ENCODE peak calls at places on chromosomes 6 and 20, in six cellular contexts. One of them, this sample, is unnamed.

GRCh38 chr20:57664924-57665588 is 44.8 kb downstream of the PMEPA1 start:
- DNase-seq in thyroid gland: no peak
- DNase-seq in heart right ventricle: no peak
- DNase-seq in ovary: peak; percentile 4
- DNase-seq in psoas muscle: peak; percentile 34
- DNase-seq in body of pancreas: no peak
- DNase-seq in this sample: no peak

GRCh38 chr20:60403105-60403741 is 445.0 kb downstream of the CDH26 start:
- DNase-seq in body of pancreas: no peak
- DNase-seq in heart right ventricle: no peak
- DNase-seq in psoas muscle: no peak
- DNase-seq in thyroid gland: peak; percentile 79
- DNase-seq in ovary: no peak
- DNase-seq in this sample: no peak

GRCh38 chr6:1607557-1608221 is 2.0 kb upstream of the FOXC1 start:
- DNase-seq in thyroid gland: no peak
- DNase-seq in body of pancreas: no peak
- DNase-seq in heart right ventricle: no peak
- DNase-seq in psoas muscle: peak; percentile 46
- DNase-seq in ovary: no peak
- DNase-seq in this sample: no peak

GRCh38 chr20:62537649-62538292 is 62.0 kb upstream of the GATA5 start:
- DNase-seq in body of pancreas: no peak
- DNase-seq in thyroid gland: no peak
- DNase-seq in heart right ventricle: no peak
- DNase-seq in ovary: no peak
- DNase-seq in psoas muscle: no peak
- DNase-seq in this sample: no peak

GRCh38 chr6:114747995-114748625 is 405.3 kb upstream of the HS3ST5 start:
- DNase-seq in body of pancreas: peak; percentile 70
- DNase-seq in ovary: no peak
- DNase-seq in psoas muscle: no peak
- DNase-seq in heart right ventricle: no peak
- DNase-seq in thyroid gland: peak; percentile 50
- DNase-seq in this sample: peak; percentile 78

GRCh38 chr6:93554018-93554417 is 134.7 kb upstream of the EPHA7 start:
- DNase-seq in psoas muscle: no peak
- DNase-seq in heart right ventricle: no peak
- DNase-seq in thyroid gland: no peak
- DNase-seq in body of pancreas: no peak
- DNase-seq in ovary: no peak
- DNase-seq in this sample: no peak

GRCh38 chr20:8209061-8209460 is 77.0 kb downstream of the PLCB1 start:
- DNase-seq in thyroid gland: no peak
- DNase-seq in heart right ventricle: no peak
- DNase-seq in psoas muscle: no peak
- DNase-seq in ovary: no peak
- DNase-seq in body of pancreas: no peak
- DNase-seq in this sample: no peak

GRCh38 chr6:3885262-3886036 is 36.3 kb downstream of the FAM50B start:
- DNase-seq in psoas muscle: peak; percentile 67
- DNase-seq in ovary: no peak
- DNase-seq in heart right ventricle: no peak
- DNase-seq in thyroid gland: peak; percentile 27
- DNase-seq in body of pancreas: peak; percentile 71
- DNase-seq in this sample: no peak

GRCh38 chr6:135006386-135006914 is 48.2 kb downstream of the HBS1L start:
- DNase-seq in thyroid gland: no peak
- DNase-seq in ovary: no peak
- DNase-seq in body of pancreas: no peak
- DNase-seq in psoas muscle: no peak
- DNase-seq in heart right ventricle: no peak
- DNase-seq in this sample: no peak

GRCh38 chr20:58428364-58428763 is 39.3 kb downstream of the VAPB start:
- DNase-seq in body of pancreas: no peak
- DNase-seq in heart right ventricle: no peak
- DNase-seq in thyroid gland: no peak
- DNase-seq in psoas muscle: no peak
- DNase-seq in ovary: no peak
- DNase-seq in this sample: no peak

GRCh38 chr20:23078994-23079364 is 7.1 kb downstream of the CD93 start:
- DNase-seq in thyroid gland: no peak
- DNase-seq in psoas muscle: no peak
- DNase-seq in body of pancreas: peak; percentile 42
- DNase-seq in ovary: no peak
- DNase-seq in heart right ventricle: no peak
- DNase-seq in this sample: no peak

GRCh38 chr6:131937219-131937618 is 14.0 kb downstream of the CCN2 start:
- DNase-seq in heart right ventricle: no peak
- DNase-seq in ovary: no peak
- DNase-seq in psoas muscle: peak; percentile 57
- DNase-seq in body of pancreas: no peak
- DNase-seq in thyroid gland: no peak
- DNase-seq in this sample: no peak

GRCh38 chr20:32493356-32493755 is 91.8 kb downstream of the NOL4L start:
- DNase-seq in heart right ventricle: no peak
- DNase-seq in body of pancreas: no peak
- DNase-seq in psoas muscle: peak; percentile 34
- DNase-seq in ovary: no peak
- DNase-seq in thyroid gland: no peak
- DNase-seq in this sample: no peak

GRCh38 chr6:163419413-163420314 is 5.1 kb downstream of the QKI start:
- DNase-seq in body of pancreas: no peak
- DNase-seq in thyroid gland: no peak
- DNase-seq in ovary: no peak
- DNase-seq in psoas muscle: no peak
- DNase-seq in heart right ventricle: no peak
- DNase-seq in this sample: no peak

GRCh38 chr20:61779176-61779965 is 286.3 kb downstream of the TAF4 start:
- DNase-seq in ovary: no peak
- DNase-seq in psoas muscle: no peak
- DNase-seq in heart right ventricle: no peak
- DNase-seq in body of pancreas: no peak
- DNase-seq in thyroid gland: no peak
- DNase-seq in this sample: no peak

GRCh38 chr20:32527447-32528055 is 57.6 kb downstream of the NOL4L start:
- DNase-seq in thyroid gland: peak; percentile 41
- DNase-seq in psoas muscle: no peak
- DNase-seq in heart right ventricle: no peak
- DNase-seq in body of pancreas: peak; percentile 39
- DNase-seq in ovary: peak; percentile 41
- DNase-seq in this sample: no peak

GRCh38 chr6:44219053-44219814 is 2.5 kb downstream of the MYMX start:
- DNase-seq in ovary: peak; percentile 87
- DNase-seq in heart right ventricle: peak; percentile 89
- DNase-seq in body of pancreas: peak; percentile 91
- DNase-seq in psoas muscle: peak; percentile 90
- DNase-seq in thyroid gland: peak; percentile 92
- DNase-seq in this sample: peak; percentile 82

GRCh38 chr6:94052754-94053153 is 633.4 kb upstream of the EPHA7 start:
- DNase-seq in body of pancreas: no peak
- DNase-seq in psoas muscle: no peak
- DNase-seq in heart right ventricle: no peak
- DNase-seq in thyroid gland: no peak
- DNase-seq in ovary: no peak
- DNase-seq in this sample: no peak

GRCh38 chr6:158219229-158219628 is 51.1 kb downstream of the GTF2H5 start:
- DNase-seq in heart right ventricle: no peak
- DNase-seq in psoas muscle: no peak
- DNase-seq in body of pancreas: no peak
- DNase-seq in thyroid gland: no peak
- DNase-seq in ovary: no peak
- DNase-seq in this sample: no peak

GRCh38 chr6:82862543-82862942 is 203.1 kb downstream of the UBE3D start:
- DNase-seq in thyroid gland: no peak
- DNase-seq in body of pancreas: no peak
- DNase-seq in heart right ventricle: no peak
- DNase-seq in psoas muscle: no peak
- DNase-seq in ovary: no peak
- DNase-seq in this sample: no peak

DNA sequence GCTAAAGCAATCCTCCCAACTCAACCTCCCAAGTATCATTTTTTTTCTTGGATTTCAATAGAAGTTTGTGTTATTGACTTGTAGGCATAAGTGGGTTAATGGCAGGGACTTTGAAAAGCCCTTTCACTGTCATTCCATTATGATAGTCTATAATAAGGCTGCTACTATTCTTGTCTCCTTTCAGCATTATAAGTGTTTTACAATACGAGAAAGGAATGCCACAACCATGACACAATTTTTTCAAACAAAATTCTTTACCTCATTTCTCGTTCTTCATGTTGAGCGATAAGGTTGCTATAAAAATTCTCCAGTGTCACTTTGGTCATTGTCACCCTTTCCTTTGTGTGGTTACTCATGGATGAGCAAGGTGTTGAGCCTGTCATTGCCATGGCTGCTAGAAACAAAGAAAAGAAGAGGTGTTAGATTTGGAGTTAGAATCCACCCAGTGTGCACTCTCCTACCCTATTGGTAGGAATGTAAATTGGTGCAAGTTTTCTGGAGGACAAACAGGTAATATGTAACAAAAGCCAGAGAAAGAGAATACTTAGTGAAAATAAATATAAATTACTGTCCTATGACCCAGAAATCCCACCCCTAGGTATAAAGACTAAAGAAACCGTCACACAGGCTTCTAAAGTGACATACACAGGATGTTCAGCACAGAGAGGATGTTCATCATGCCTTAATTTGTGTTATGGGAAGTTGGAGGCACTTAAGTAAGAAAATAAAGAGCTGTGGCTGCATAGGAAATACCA is 7.3 kb downstream of the STK38 start:
- DNase-seq in body of pancreas: no peak
- DNase-seq in heart right ventricle: no peak
- DNase-seq in ovary: no peak
- DNase-seq in psoas muscle: no peak
- DNase-seq in thyroid gland: no peak
- DNase-seq in this sample: no peak
- TF ChIP-seq CTCF in body of pancreas: no peak
- TF ChIP-seq CTCF in heart right ventricle: peak; percentile 39
- TF ChIP-seq CTCF in ovary: no peak
- TF ChIP-seq CTCF in psoas muscle: no peak
- TF ChIP-seq CTCF in thyroid gland: no peak
- TF ChIP-seq CTCF in this sample: no peak

GRCh38 chr6:110880651-110881050 is 6.1 kb downstream of the AMD1 start:
- DNase-seq in heart right ventricle: no peak
- DNase-seq in psoas muscle: no peak
- DNase-seq in ovary: no peak
- DNase-seq in thyroid gland: no peak
- DNase-seq in body of pancreas: no peak
- DNase-seq in this sample: no peak

GRCh38 chr6:110878751-110879539 is 4.4 kb downstream of the AMD1 start:
- DNase-seq in heart right ventricle: no peak
- DNase-seq in ovary: no peak
- DNase-seq in thyroid gland: no peak
- DNase-seq in psoas muscle: no peak
- DNase-seq in body of pancreas: no peak
- DNase-seq in this sample: peak; percentile 71

GRCh38 chr6:110884321-110884720 is 9.7 kb downstream of the AMD1 start:
- DNase-seq in body of pancreas: no peak
- DNase-seq in thyroid gland: peak; percentile 64
- DNase-seq in heart right ventricle: no peak
- DNase-seq in ovary: no peak
- DNase-seq in psoas muscle: no peak
- DNase-seq in this sample: no peak

GRCh38 chr6:110882824-110883554 is 8.4 kb downstream of the AMD1 start:
- DNase-seq in body of pancreas: no peak
- DNase-seq in thyroid gland: no peak
- DNase-seq in heart right ventricle: no peak
- DNase-seq in ovary: no peak
- DNase-seq in psoas muscle: no peak
- DNase-seq in this sample: no peak

DNA sequence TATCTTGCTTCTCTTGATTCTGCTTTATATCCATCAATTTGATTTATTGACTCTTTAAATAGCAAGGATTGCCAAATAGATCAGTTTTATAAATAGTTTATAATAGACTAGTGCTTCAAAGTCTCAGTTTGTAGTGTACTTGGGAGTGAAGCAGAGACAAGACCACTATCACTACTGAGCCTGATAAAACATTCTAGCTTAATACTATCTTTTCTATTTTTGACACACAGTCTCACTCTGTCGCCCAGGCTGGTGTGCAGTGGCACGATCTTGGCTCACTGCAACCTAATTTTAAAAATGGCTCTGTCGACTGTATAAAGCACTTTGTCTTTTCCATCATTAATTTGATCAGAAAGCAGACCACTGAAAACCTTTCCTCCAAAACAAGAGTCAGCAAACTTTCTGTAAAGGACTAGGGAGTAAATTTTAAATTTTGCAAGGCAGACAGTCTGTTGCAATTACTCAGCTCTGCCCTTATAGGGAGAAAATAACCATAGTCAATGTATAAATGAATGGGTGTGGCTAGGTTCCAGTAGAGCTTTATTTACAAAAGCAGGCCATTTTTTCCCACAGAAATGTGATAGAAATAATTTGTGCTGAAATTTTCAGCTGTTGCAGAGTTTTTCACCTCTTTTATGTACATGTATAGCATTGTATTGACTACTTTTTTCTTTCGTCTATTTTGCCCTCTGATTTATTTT is 7.5 kb downstream of the AMD1 start:
- DNase-seq in body of pancreas: no peak
- DNase-seq in psoas muscle: no peak
- DNase-seq in thyroid gland: no peak
- DNase-seq in ovary: no peak
- DNase-seq in heart right ventricle: no peak
- DNase-seq in this sample: no peak
- H3K4me1 ChIP-seq in body of pancreas: peaks cover 78% of the 10 kb centered on the region
- H3K4me1 ChIP-seq in psoas muscle: peaks cover 79% of the 10 kb centered on the region
- H3K4me1 ChIP-seq in thyroid gland: peaks cover 51% of the 10 kb centered on the region
- H3K4me1 ChIP-seq in ovary: peaks cover 20% of the 10 kb centered on the region
- H3K4me1 ChIP-seq in heart right ventricle: peaks cover 44% of the 10 kb centered on the region
- H3K4me1 ChIP-seq in this sample: peaks cover 66% of the 10 kb centered on the region

GRCh38 chr20:47016068-47016664 is 121.5 kb downstream of the EYA2 start:
- DNase-seq in ovary: no peak
- DNase-seq in heart right ventricle: no peak
- DNase-seq in psoas muscle: no peak
- DNase-seq in body of pancreas: no peak
- DNase-seq in thyroid gland: no peak
- DNase-seq in this sample: no peak

GRCh38 chr20:47021850-47022249 is 127.2 kb downstream of the EYA2 start:
- DNase-seq in heart right ventricle: no peak
- DNase-seq in psoas muscle: no peak
- DNase-seq in ovary: no peak
- DNase-seq in body of pancreas: no peak
- DNase-seq in thyroid gland: no peak
- DNase-seq in this sample: no peak

GRCh38 chr20:47018381-47018780 is 123.7 kb downstream of the EYA2 start:
- DNase-seq in psoas muscle: no peak
- DNase-seq in thyroid gland: no peak
- DNase-seq in ovary: no peak
- DNase-seq in body of pancreas: no peak
- DNase-seq in heart right ventricle: no peak
- DNase-seq in this sample: no peak

GRCh38 chr20:47019106-47019824 is 124.6 kb downstream of the EYA2 start:
- DNase-seq in heart right ventricle: no peak
- DNase-seq in thyroid gland: peak; percentile 84
- DNase-seq in ovary: no peak
- DNase-seq in body of pancreas: no peak
- DNase-seq in psoas muscle: no peak
- DNase-seq in this sample: no peak

GRCh38 chr20:47020231-47020630 is 125.6 kb downstream of the EYA2 start:
- DNase-seq in ovary: no peak
- DNase-seq in heart right ventricle: no peak
- DNase-seq in thyroid gland: no peak
- DNase-seq in psoas muscle: no peak
- DNase-seq in body of pancreas: no peak
- DNase-seq in this sample: no peak
- TF ChIP-seq CTCF in ovary: no peak
- TF ChIP-seq CTCF in heart right ventricle: no peak
- TF ChIP-seq CTCF in thyroid gland: no peak
- TF ChIP-seq CTCF in psoas muscle: no peak
- TF ChIP-seq CTCF in body of pancreas: no peak
- TF ChIP-seq CTCF in this sample: no peak

GRCh38 chr20:46365483-46366215 is 40.8 kb downstream of the ELMO2 start:
- DNase-seq in thyroid gland: no peak
- DNase-seq in heart right ventricle: no peak
- DNase-seq in body of pancreas: no peak
- DNase-seq in ovary: no peak
- DNase-seq in psoas muscle: no peak
- DNase-seq in this sample: no peak
- H3K4me1 ChIP-seq in thyroid gland: peaks cover 6% of the 10 kb centered on the region
- H3K4me1 ChIP-seq in heart right ventricle: peaks cover 27% of the 10 kb centered on the region
- H3K4me1 ChIP-seq in body of pancreas: peaks cover 43% of the 10 kb centered on the region
- H3K4me1 ChIP-seq in ovary: peaks cover 2% of the 10 kb centered on the region
- H3K4me1 ChIP-seq in psoas muscle: peaks cover 33% of the 10 kb centered on the region
- H3K4me1 ChIP-seq in this sample: peaks cover 35% of the 10 kb centered on the region